ENCODE peak calls at places on chromosomes 12 and 14, in ten cellular contexts. T, Z, P, G, W, E, Q, R, D and C are unnamed samples.

GRCh38 chr12:88496429-88497190 is 83.7 kb downstream of the KITLG start:
- DNase-seq in T (no peak), Z (no peak), P (no peak), G (no peak), W (no peak), E (no peak), Q (no peak), R (peak; percentile 3), D (no peak), C (peak; percentile 21)

GRCh38 chr12:131564843-131565242 is 146.0 kb upstream of the SFSWAP start:
- DNase-seq in T (no peak), Z (no peak), P (no peak), G (no peak), W (no peak), E (no peak), Q (no peak), R (no peak), D (no peak), C (no peak)

GRCh38 chr14:105495101-105495989 is 4.3 kb downstream of the TEDC1 start:
- DNase-seq in T (peak; percentile 58), Z (no peak), P (no peak), G (no peak), W (no peak), E (peak; percentile 69), Q (no peak), R (no peak), D (no peak), C (no peak)

GRCh38 chr12:101939856-101940265 is 62.5 kb downstream of the DRAM1 start:
- DNase-seq in T (no peak), Z (no peak), P (peak; percentile 93), G (peak; percentile 42), W (peak; percentile 40), E (no peak), Q (no peak), R (peak; percentile 94), D (peak; percentile 76), C (peak; percentile 94)

GRCh38 chr12:14442221-14442881 is 76.9 kb downstream of the ATF7IP start:
- DNase-seq in T (no peak), Z (no peak), P (peak; percentile 56), G (no peak), W (no peak), E (no peak), Q (no peak), R (peak; percentile 35), D (no peak), C (peak; percentile 6)

GRCh38 chr14:63893701-63894458 is 41.1 kb downstream of the SYNE2 start:
- DNase-seq in T (peak; percentile 53), Z (no peak), P (peak; percentile 98), G (no peak), W (no peak), E (peak; percentile 89), Q (no peak), R (peak; percentile 97), D (peak; percentile 89), C (peak; percentile 100)

GRCh38 chr12:27177716-27178115 is 66.4 kb upstream of the STK38L start:
- DNase-seq in T (no peak), Z (no peak), P (peak; percentile 42), G (no peak), W (peak; percentile 39), E (no peak), Q (no peak), R (peak; percentile 83), D (peak; percentile 82), C (peak; percentile 66)

GRCh38 chr14:32980178-32980886 is 41.7 kb downstream of the NPAS3 start:
- DNase-seq in T (no peak), Z (no peak), P (no peak), G (no peak), W (no peak), E (no peak), Q (no peak), R (no peak), D (no peak), C (no peak)

GRCh38 chr14:92792885-92793284 is 1.2 kb upstream of the GOLGA5 start:
- DNase-seq in T (no peak), Z (no peak), P (peak; percentile 28), G (no peak), W (no peak), E (no peak), Q (no peak), R (peak; percentile 53), D (peak; percentile 31), C (no peak)

GRCh38 chr12:104304261-104305004 is 894 bp downstream of the EID3 start:
- DNase-seq in T (no peak), Z (no peak), P (peak; percentile 63), G (no peak), W (no peak), E (no peak), Q (no peak), R (no peak), D (no peak), C (peak; percentile 52)

GRCh38 chr12:12523229-12523628 is 39.4 kb downstream of the DUSP16 start:
- DNase-seq in T (no peak), Z (no peak), P (no peak), G (no peak), W (no peak), E (no peak), Q (no peak), R (no peak), D (no peak), C (no peak)

GRCh38 chr12:46101121-46101869 is 110.9 kb upstream of the SCAF11 start:
- DNase-seq in T (no peak), Z (no peak), P (no peak), G (no peak), W (no peak), E (no peak), Q (no peak), R (no peak), D (no peak), C (no peak)

DNA sequence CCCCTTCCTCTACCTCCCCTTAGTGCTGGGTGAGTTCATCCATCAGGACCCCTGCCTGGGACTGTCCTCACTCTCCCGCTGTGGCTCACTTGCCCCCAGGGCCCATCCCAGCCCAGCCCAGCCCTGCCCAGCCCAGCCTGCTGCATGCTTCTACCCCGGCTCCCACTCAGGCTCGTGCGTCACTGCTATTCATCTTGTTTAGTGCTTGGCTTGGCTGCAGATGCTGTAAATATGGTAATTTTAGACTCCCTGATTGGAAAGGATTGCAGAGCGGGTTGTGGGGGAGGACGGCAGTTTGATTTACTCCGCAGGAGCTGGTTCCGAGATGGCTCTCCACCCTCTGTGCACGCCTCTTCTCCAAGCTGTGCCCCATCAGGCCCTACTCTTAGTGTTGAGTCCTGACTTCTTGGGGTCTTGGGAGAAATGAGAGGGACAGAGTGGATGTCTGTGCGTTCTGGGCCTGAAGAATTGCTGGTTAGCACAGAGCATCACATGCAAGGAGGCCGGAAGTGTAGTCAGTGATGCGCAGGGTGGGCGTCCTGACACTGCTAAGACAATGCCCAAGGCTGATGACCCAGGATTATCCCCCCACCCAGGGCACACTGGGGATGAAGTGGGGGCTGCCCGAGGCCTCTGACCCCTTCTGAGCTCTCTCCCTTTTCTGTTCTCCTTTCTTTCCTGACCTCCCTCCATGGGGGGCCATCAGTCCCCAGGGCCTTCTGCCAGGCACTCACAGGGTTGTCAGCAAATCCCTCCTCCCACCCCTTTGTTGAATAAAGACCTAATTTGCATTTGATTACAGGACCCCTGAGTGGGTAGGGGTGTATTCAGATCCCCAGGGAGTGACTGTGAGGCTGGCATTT is 244.4 kb downstream of the ZFP36L1 start:
- DNase-seq in T (peak; percentile 90), Z (peak; percentile 70), P (peak; percentile 99), G (no peak), W (peak; percentile 86), E (peak; percentile 97), Q (no peak), R (peak; percentile 97), D (peak; percentile 98), C (peak; percentile 99)
- H3K4me3 ChIP-seq in T (no peak overlapping the region), Z (no peak overlapping the region), P (no peak overlapping the region), G (no peak overlapping the region), W (no peak overlapping the region), E (peak overlapping the region; percentile 15), Q (no peak overlapping the region), R (no peak overlapping the region), D (no peak overlapping the region), C (no peak overlapping the region)

GRCh38 chr12:67414011-67414715 is 145.0 kb downstream of the CAND1 start:
- DNase-seq in T (no peak), Z (no peak), P (no peak), G (no peak), W (no peak), E (no peak), Q (no peak), R (no peak), D (no peak), C (no peak)

GRCh38 chr12:67413577-67413976 is 144.4 kb downstream of the CAND1 start:
- DNase-seq in T (no peak), Z (no peak), P (no peak), G (no peak), W (no peak), E (no peak), Q (no peak), R (no peak), D (no peak), C (no peak)

GRCh38 chr12:67419810-67420209 is 150.7 kb downstream of the CAND1 start:
- DNase-seq in T (no peak), Z (no peak), P (no peak), G (no peak), W (no peak), E (no peak), Q (no peak), R (no peak), D (no peak), C (no peak)

GRCh38 chr12:67411562-67411961 is 142.4 kb downstream of the CAND1 start:
- DNase-seq in T (no peak), Z (no peak), P (no peak), G (no peak), W (no peak), E (no peak), Q (no peak), R (no peak), D (no peak), C (no peak)

GRCh38 chr12:67415473-67415872 is 146.3 kb downstream of the CAND1 start:
- DNase-seq in T (no peak), Z (no peak), P (peak; percentile 64), G (no peak), W (no peak), E (no peak), Q (no peak), R (peak; percentile 79), D (peak; percentile 52), C (peak; percentile 71)
- TF ChIP-seq CTCF in T (peak; percentile 58), Z (no peak), P (peak; percentile 59), G (no peak), W (peak; percentile 43), E (no peak), Q (peak; percentile 21), R (peak; percentile 84), D (peak; percentile 62), C (peak; percentile 57)

DNA sequence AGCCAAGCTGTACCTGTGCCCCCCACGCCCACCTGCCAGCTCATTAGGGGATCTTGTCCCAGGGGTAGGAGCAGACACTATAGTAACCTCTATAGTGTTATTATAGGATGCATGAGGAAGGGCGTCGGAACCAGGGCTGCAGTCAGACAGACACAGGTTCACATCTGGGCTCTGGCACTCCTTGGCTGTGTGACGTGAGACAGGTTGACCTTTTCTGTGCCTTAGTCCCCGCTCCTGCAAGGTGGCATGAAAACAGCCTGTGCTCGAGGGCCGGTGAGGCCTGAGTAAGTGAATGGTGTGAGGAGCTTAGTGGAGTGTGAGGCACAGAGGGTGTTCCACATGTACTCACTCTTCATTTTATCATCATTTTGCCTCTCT is 19.0 kb downstream of the ASB2 start:
- DNase-seq in T (no peak), Z (no peak), P (no peak), G (no peak), W (no peak), E (no peak), Q (no peak), R (no peak), D (no peak), C (no peak)
- H3K4me3 ChIP-seq in T (no peak overlapping the region), Z (no peak overlapping the region), P (no peak overlapping the region), G (no peak overlapping the region), W (no peak overlapping the region), E (no peak overlapping the region), Q (no peak overlapping the region), R (no peak overlapping the region), D (no peak overlapping the region), C (no peak overlapping the region)

GRCh38 chr12:49043856-49044258 is 16.7 kb downstream of the KMT2D start:
- DNase-seq in T (peak; percentile 50), Z (no peak), P (peak; percentile 62), G (peak; percentile 72), W (peak; percentile 39), E (no peak), Q (no peak), R (peak; percentile 71), D (peak; percentile 20), C (peak; percentile 50)
- TF ChIP-seq CTCF in T (peak; percentile 72), Z (peak; percentile 20), P (peak; percentile 69), G (peak; percentile 77), W (peak; percentile 69), E (peak; percentile 42), Q (peak; percentile 67), R (peak; percentile 84), D (peak; percentile 81), C (peak; percentile 70)